ENCODE peak calls at places on chromosome 22, in five cellular contexts. Q, O, D, C and Y are unnamed samples.

GRCh38 chr22:45263790-45264269 is 20.9 kb upstream of the UPK3A start:
- DNase-seq in O (no peak), C (peak; percentile 81), D (peak; percentile 83), Q (no peak), Y (peak; percentile 44)

GRCh38 chr22:46586123-46586519 is 34.1 kb upstream of the GRAMD4 start:
- DNase-seq in Q (no peak), D (no peak), O (no peak), C (no peak), Y (no peak)

GRCh38 chr22:40818192-40818746 is 877 bp downstream of the SLC25A17 start:
- DNase-seq in D (no peak), C (no peak), O (peak; percentile 19), Q (no peak), Y (no peak)

GRCh38 chr22:48744967-48745841 is 1082.5 kb downstream of the BRD1 start:
- DNase-seq in D (no peak), O (no peak), Q (no peak), C (no peak), Y (no peak)

GRCh38 chr22:19844423-19845368 is 10.0 kb downstream of the GNB1L start:
- DNase-seq in O (peak; percentile 41), C (peak; percentile 68), Q (no peak), D (peak; percentile 68), Y (peak; percentile 55)

GRCh38 chr22:41780714-41781507 is 19.6 kb upstream of the CCDC134 start:
- DNase-seq in O (peak; percentile 94), Q (peak; percentile 79), D (peak; percentile 56), C (peak; percentile 51), Y (peak; percentile 66)

GRCh38 chr22:46726986-46727317 is 11.1 kb downstream of the CERK start:
- DNase-seq in Q (no peak), D (no peak), O (no peak), C (no peak), Y (no peak)

GRCh38 chr22:47872761-47873535 is 1110.5 kb downstream of the TBC1D22A start:
- DNase-seq in D (no peak), C (no peak), Q (no peak), O (no peak), Y (no peak)

GRCh38 chr22:22681221-22681739 is 36.9 kb downstream of the GGTLC2 start:
- DNase-seq in C (peak; percentile 49), D (no peak), Q (no peak), O (no peak), Y (peak; percentile 42)

GRCh38 chr22:50481440-50482106 is at the start of gene ADM2:
- DNase-seq in O (peak; percentile 62), D (no peak), C (no peak), Q (peak; percentile 47), Y (no peak)

GRCh38 chr22:45526768-45527360 is 24.2 kb downstream of the FBLN1 start:
- DNase-seq in O (no peak), C (no peak), Q (no peak), D (peak; percentile 65), Y (no peak)

GRCh38 chr22:49601614-49602321 is 225.9 kb downstream of the BRD1 start:
- DNase-seq in D (no peak), Q (no peak), O (no peak), C (no peak), Y (no peak)

GRCh38 chr22:47000888-47001287 is 238.4 kb downstream of the TBC1D22A start:
- DNase-seq in Q (no peak), D (no peak), C (no peak), O (no peak), Y (no peak)

GRCh38 chr22:45268958-45269844 is 15.5 kb upstream of the UPK3A start:
- DNase-seq in O (peak; percentile 88), D (peak; percentile 85), Q (peak; percentile 88), C (peak; percentile 80), Y (peak; percentile 16)

GRCh38 chr22:35746946-35747703 is 29.5 kb downstream of the APOL5 start:
- DNase-seq in O (no peak), Q (no peak), D (no peak), C (no peak), Y (no peak)

GRCh38 chr22:27990879-27991278 is 71.8 kb upstream of the PITPNB start:
- DNase-seq in Q (no peak), O (no peak), D (peak; percentile 80), C (peak; percentile 28), Y (no peak)

GRCh38 chr22:50084085-50084484 is 1.1 kb downstream of the MLC1 start:
- DNase-seq in O (no peak), Q (no peak), C (no peak), D (no peak), Y (no peak)

GRCh38 chr22:50011447-50012200 is 941 bp downstream of the IL17REL start:
- DNase-seq in O (no peak), D (no peak), C (peak; percentile 13), Q (no peak), Y (no peak)

GRCh38 chr22:21013742-21014201 is 1.2 kb upstream of the P2RX6 start:
- DNase-seq in C (no peak), Q (no peak), O (peak; percentile 17), D (no peak), Y (no peak)

GRCh38 chr22:17140022-17140421 is 18.9 kb upstream of the TMEM121B start:
- DNase-seq in O (no peak), D (no peak), C (no peak), Q (no peak), Y (no peak)

GRCh38 chr22:22105364-22105763 is 122.8 kb upstream of the TOP3B start:
- DNase-seq in C (no peak), O (no peak), Q (no peak), D (no peak), Y (no peak)

GRCh38 chr22:22520667-22521602 is 865 bp upstream of the ZNF280A start:
- DNase-seq in C (peak; percentile 30), O (no peak), D (no peak), Q (no peak), Y (peak; percentile 53)